ENCODE peak calls at places on chromosomes 13 and 19, in eight cellular contexts. Z, W, I, H, X, J, N and B are unnamed samples. For H3K4me1, the result is how much of the 10 kb centered on the place peaks cover.

GRCh38 chr13:24178847-24179845 is 18.6 kb downstream of the SPATA13 start:
- DNase-seq in Z (no peak), W (no peak), I (no peak), H (peak), X (no peak), J (no peak), N (no peak), B (no peak)

GRCh38 chr13:31022491-31022890 is 90.0 kb downstream of the TEX26 start:
- DNase-seq in Z (no peak), W (no peak), I (no peak), H (no peak), X (no peak), J (no peak), N (no peak), B (no peak)

GRCh38 chr19:8261881-8262280 is 46.3 kb downstream of the CD320 start:
- DNase-seq in Z (peak), W (no peak), I (no peak), H (no peak), X (no peak), J (no peak), N (no peak), B (peak)

GRCh38 chr13:109211616-109212015 is 574.8 kb downstream of the IRS2 start:
- DNase-seq in Z (no peak), W (no peak), I (no peak), H (no peak), X (no peak), J (no peak), N (no peak), B (no peak)

GRCh38 chr13:52738719-52739467 is 727 bp downstream of the CNMD start:
- DNase-seq in Z (no peak), W (no peak), I (peak), H (no peak), X (no peak), J (peak), N (peak), B (no peak)

GRCh38 chr19:10719466-10719961 is 1.6 kb downstream of the DNM2 start:
- DNase-seq in Z (no peak), W (no peak), I (peak), H (no peak), X (no peak), J (no peak), N (no peak), B (no peak)

GRCh38 chr19:14979136-14979497 is 547 bp downstream of the SLC1A6 start:
- DNase-seq in Z (no peak), W (no peak), I (no peak), H (no peak), X (no peak), J (no peak), N (peak), B (no peak)

GRCh38 chr13:105929486-105929885 is 606.0 kb downstream of the EFNB2 start:
- DNase-seq in Z (no peak), W (no peak), I (no peak), H (no peak), X (no peak), J (no peak), N (no peak), B (no peak)

GRCh38 chr19:51441410-51442390 is 16.6 kb downstream of the SIGLEC8 start:
- DNase-seq in Z (peak), W (no peak), I (no peak), H (no peak), X (peak), J (peak), N (no peak), B (no peak)

GRCh38 chr19:49651871-49652722 is 10.1 kb downstream of the SCAF1 start:
- DNase-seq in Z (no peak), W (no peak), I (no peak), H (no peak), X (no peak), J (no peak), N (no peak), B (no peak)

GRCh38 chr19:56367829-56368711 is 25.3 kb downstream of the ZNF582 start:
- DNase-seq in Z (peak), W (peak), I (peak), H (peak), X (peak), J (peak), N (peak), B (peak)

GRCh38 chr19:6065685-6066365 is 44.5 kb downstream of the RFX2 start:
- DNase-seq in Z (peak), W (no peak), I (no peak), H (peak), X (peak), J (peak), N (peak), B (peak)

GRCh38 chr13:58953638-58954037 is 1210.1 kb downstream of the DIAPH3 start:
- DNase-seq in Z (no peak), W (no peak), I (no peak), H (no peak), X (no peak), J (no peak), N (no peak), B (no peak)

DNA sequence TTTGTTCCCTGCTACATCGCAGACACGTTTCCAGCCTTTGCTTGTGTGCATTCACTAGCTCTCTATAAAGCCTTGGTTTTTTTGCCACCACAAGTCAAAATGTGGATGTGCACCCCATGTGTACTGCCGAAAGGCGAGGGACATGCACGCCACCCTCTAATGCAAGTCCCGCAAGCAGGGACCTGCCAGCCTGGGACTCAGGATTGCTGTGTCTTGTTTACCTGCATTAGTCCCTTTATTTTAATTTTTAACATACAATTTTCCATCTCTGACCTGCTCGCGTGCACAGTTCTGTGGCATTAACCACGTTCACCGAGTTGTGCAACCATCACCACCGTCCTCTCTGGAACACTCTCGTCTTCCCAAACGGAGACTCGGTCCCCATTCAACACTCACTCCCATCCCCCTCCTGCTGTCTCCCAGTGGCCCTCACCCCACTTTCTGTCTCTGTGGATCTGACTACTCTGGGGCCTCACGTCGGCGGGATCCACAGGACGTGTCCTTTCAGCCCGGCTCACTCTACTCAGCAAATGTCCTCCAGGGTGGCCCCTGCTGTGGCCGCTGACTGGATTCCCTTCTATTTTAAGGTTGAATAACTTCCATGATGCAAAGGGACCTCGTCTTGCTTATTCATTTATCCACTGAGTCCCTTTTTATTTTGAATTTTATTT is 58.4 kb downstream of the RASA3 start:
- DNase-seq in Z (peak), W (no peak), I (no peak), H (no peak), X (peak), J (no peak), N (no peak), B (no peak)
- TF ChIP-seq CTCF in Z (no peak), W (no peak), I (no peak), H (no peak), X (no peak), J (no peak), N (no peak), B (no peak)

GRCh38 chr19:797528-798414 is 519 bp downstream of the PTBP1 start:
- DNase-seq in Z (peak), W (peak), I (peak), H (peak), X (peak), J (peak), N (peak), B (peak)
- H3K4me1 ChIP-seq in Z (under half), W (half or more), I (half or more), H (under half), X (under half), J (under half), N (under half), B (under half)

DNA sequence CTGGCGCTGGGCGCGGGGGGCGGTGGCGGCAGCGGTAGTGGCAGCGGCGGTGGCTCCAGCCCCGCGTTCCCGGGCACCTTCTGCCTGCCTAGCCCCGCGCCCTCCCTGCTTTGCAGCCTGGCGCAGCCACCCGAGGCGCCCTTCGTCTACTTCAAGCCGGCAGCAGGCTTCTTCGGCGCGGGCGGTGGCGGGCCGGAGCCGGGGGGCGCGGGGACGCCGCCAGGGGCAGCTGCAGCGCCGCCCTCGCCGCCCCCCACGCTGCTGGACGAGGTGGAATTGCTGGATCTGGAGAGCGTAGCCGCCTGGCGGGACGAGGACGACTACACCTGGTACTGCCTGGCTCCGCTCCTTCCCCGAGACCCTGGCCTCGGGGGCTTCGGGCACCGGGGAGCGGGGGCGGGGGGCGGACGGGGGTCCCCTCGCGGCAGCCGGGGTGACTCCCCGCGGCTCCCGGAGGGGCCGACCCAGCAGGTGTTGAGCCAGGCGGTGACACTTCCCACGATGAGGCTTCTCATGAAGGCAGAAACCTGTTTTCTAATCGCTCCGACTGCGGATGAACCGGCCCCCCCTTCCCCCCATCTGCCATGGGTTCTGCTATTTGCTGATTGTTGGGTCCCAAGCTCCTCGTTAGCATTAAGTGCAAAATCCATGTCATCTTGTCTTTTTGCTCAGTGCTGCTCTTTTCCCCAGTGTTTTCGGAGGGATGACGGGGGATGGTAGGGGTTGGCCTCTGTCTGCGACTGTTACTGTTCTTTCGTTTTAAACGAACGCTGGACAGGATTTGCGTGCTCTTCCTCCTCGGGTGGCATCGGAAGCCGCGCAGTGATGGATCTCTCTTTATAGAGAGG is 948 bp downstream of the SLAIN1 start:
- DNase-seq in Z (peak), W (peak), I (peak), H (no peak), X (peak), J (peak), N (peak), B (no peak)
- TF ChIP-seq CTCF in Z (no peak), W (no peak), I (no peak), H (no peak), X (no peak), J (no peak), N (peak), B (no peak)

GRCh38 chr13:76222511-76222910 is 586.4 kb downstream of the LMO7 start:
- DNase-seq in Z (no peak), W (no peak), I (no peak), H (peak), X (no peak), J (no peak), N (no peak), B (no peak)
- H3K4me1 ChIP-seq in Z (under half), W (under half), I (under half), H (under half), X (under half), J (under half), N (under half), B (under half)

GRCh38 chr19:37227996-37228395 is 10.0 kb downstream of the ZNF383 start:
- DNase-seq in Z (no peak), W (no peak), I (peak), H (no peak), X (no peak), J (peak), N (peak), B (no peak)
- TF ChIP-seq CTCF in Z (no peak), W (no peak), I (peak), H (peak), X (no peak), J (peak), N (peak), B (peak)

GRCh38 chr13:99055286-99056073 is 77.6 kb upstream of the DOCK9 start:
- DNase-seq in Z (no peak), W (no peak), I (no peak), H (no peak), X (no peak), J (no peak), N (no peak), B (no peak)

GRCh38 chr13:99058527-99059495 is 80.9 kb upstream of the DOCK9 start:
- DNase-seq in Z (no peak), W (no peak), I (no peak), H (no peak), X (no peak), J (no peak), N (no peak), B (no peak)

GRCh38 chr13:99053636-99054233 is 75.9 kb upstream of the DOCK9 start:
- DNase-seq in Z (no peak), W (no peak), I (no peak), H (no peak), X (no peak), J (no peak), N (no peak), B (no peak)

GRCh38 chr13:99057310-99057975 is 79.6 kb upstream of the DOCK9 start:
- DNase-seq in Z (no peak), W (peak), I (no peak), H (peak), X (no peak), J (no peak), N (no peak), B (no peak)

GRCh38 chr13:99056381-99057014 is 78.6 kb upstream of the DOCK9 start:
- DNase-seq in Z (no peak), W (no peak), I (no peak), H (no peak), X (no peak), J (no peak), N (no peak), B (no peak)
- H3K4me1 ChIP-seq in Z (under half), W (under half), I (under half), H (under half), X (under half), J (half or more), N (under half), B (under half)